ENCODE peak calls at places on chromosomes 3 and 15, in four cellular contexts. One of them, this sample, is unnamed.

GRCh38 chr15:24955549-24955929 is 752 bp downstream of the SNRPN start:
- DNase-seq in stimulated activated CD8-positive, alpha-beta memory T cell treated with anti-CD3 and anti-CD28 coated beads, Interleukin-4, amount 100 ng/mL, for 24 hours: no peak
- DNase-seq in posterior cingulate gyrus: no peak
- DNase-seq in dermis microvascular lymphatic vessel endothelial cell: no peak
- DNase-seq in this sample: no peak

GRCh38 chr15:74193305-74193718 is 9.3 kb downstream of the STRA6 start:
- DNase-seq in dermis microvascular lymphatic vessel endothelial cell: no peak
- DNase-seq in stimulated activated CD8-positive, alpha-beta memory T cell treated with anti-CD3 and anti-CD28 coated beads, Interleukin-4, amount 100 ng/mL, for 24 hours: no peak
- DNase-seq in posterior cingulate gyrus: no peak
- DNase-seq in this sample: no peak

GRCh38 chr3:31013843-31014242 is 119.4 kb upstream of the GADL1 start:
- DNase-seq in posterior cingulate gyrus: no peak
- DNase-seq in dermis microvascular lymphatic vessel endothelial cell: no peak
- DNase-seq in stimulated activated CD8-positive, alpha-beta memory T cell treated with anti-CD3 and anti-CD28 coated beads, Interleukin-4, amount 100 ng/mL, for 24 hours: no peak
- DNase-seq in this sample: no peak

GRCh38 chr3:117903226-117903625 is 1131.4 kb downstream of the IGSF11 start:
- DNase-seq in dermis microvascular lymphatic vessel endothelial cell: no peak
- DNase-seq in posterior cingulate gyrus: no peak
- DNase-seq in stimulated activated CD8-positive, alpha-beta memory T cell treated with anti-CD3 and anti-CD28 coated beads, Interleukin-4, amount 100 ng/mL, for 24 hours: no peak
- DNase-seq in this sample: no peak

GRCh38 chr3:194577985-194578905 is 55.0 kb downstream of the TMEM44 start:
- DNase-seq in stimulated activated CD8-positive, alpha-beta memory T cell treated with anti-CD3 and anti-CD28 coated beads, Interleukin-4, amount 100 ng/mL, for 24 hours: peak
- DNase-seq in dermis microvascular lymphatic vessel endothelial cell: peak
- DNase-seq in posterior cingulate gyrus: no peak
- DNase-seq in this sample: no peak

GRCh38 chr3:175980731-175981130 is 1121.6 kb downstream of the NAALADL2 start:
- DNase-seq in dermis microvascular lymphatic vessel endothelial cell: no peak
- DNase-seq in posterior cingulate gyrus: no peak
- DNase-seq in stimulated activated CD8-positive, alpha-beta memory T cell treated with anti-CD3 and anti-CD28 coated beads, Interleukin-4, amount 100 ng/mL, for 24 hours: no peak
- DNase-seq in this sample: no peak

GRCh38 chr15:75024102-75024636 is 779 bp downstream of the PPCDC start:
- DNase-seq in stimulated activated CD8-positive, alpha-beta memory T cell treated with anti-CD3 and anti-CD28 coated beads, Interleukin-4, amount 100 ng/mL, for 24 hours: no peak
- DNase-seq in dermis microvascular lymphatic vessel endothelial cell: no peak
- DNase-seq in posterior cingulate gyrus: no peak
- DNase-seq in this sample: no peak

GRCh38 chr3:2090512-2090911 is 8.2 kb upstream of the CNTN4 start:
- DNase-seq in stimulated activated CD8-positive, alpha-beta memory T cell treated with anti-CD3 and anti-CD28 coated beads, Interleukin-4, amount 100 ng/mL, for 24 hours: no peak
- DNase-seq in dermis microvascular lymphatic vessel endothelial cell: no peak
- DNase-seq in posterior cingulate gyrus: no peak
- DNase-seq in this sample: no peak

GRCh38 chr15:64687167-64688085 is 88.0 kb downstream of the RBPMS2 start:
- DNase-seq in posterior cingulate gyrus: no peak
- DNase-seq in dermis microvascular lymphatic vessel endothelial cell: no peak
- DNase-seq in stimulated activated CD8-positive, alpha-beta memory T cell treated with anti-CD3 and anti-CD28 coated beads, Interleukin-4, amount 100 ng/mL, for 24 hours: no peak
- DNase-seq in this sample: no peak

GRCh38 chr3:71754610-71755253 is 1.1 kb downstream of the GPR27 start:
- DNase-seq in dermis microvascular lymphatic vessel endothelial cell: no peak
- DNase-seq in posterior cingulate gyrus: no peak
- DNase-seq in stimulated activated CD8-positive, alpha-beta memory T cell treated with anti-CD3 and anti-CD28 coated beads, Interleukin-4, amount 100 ng/mL, for 24 hours: no peak
- DNase-seq in this sample: no peak

GRCh38 chr15:77091072-77091471 is 20.2 kb upstream of the TSPAN3 start:
- DNase-seq in dermis microvascular lymphatic vessel endothelial cell: no peak
- DNase-seq in stimulated activated CD8-positive, alpha-beta memory T cell treated with anti-CD3 and anti-CD28 coated beads, Interleukin-4, amount 100 ng/mL, for 24 hours: no peak
- DNase-seq in posterior cingulate gyrus: no peak
- DNase-seq in this sample: no peak

GRCh38 chr15:84883916-84884781 is at the start of gene SLC28A1:
- DNase-seq in posterior cingulate gyrus: no peak
- DNase-seq in dermis microvascular lymphatic vessel endothelial cell: no peak
- DNase-seq in stimulated activated CD8-positive, alpha-beta memory T cell treated with anti-CD3 and anti-CD28 coated beads, Interleukin-4, amount 100 ng/mL, for 24 hours: no peak
- DNase-seq in this sample: no peak

GRCh38 chr3:3699407-3699806 is 99.8 kb upstream of the LRRN1 start:
- DNase-seq in posterior cingulate gyrus: no peak
- DNase-seq in dermis microvascular lymphatic vessel endothelial cell: no peak
- DNase-seq in stimulated activated CD8-positive, alpha-beta memory T cell treated with anti-CD3 and anti-CD28 coated beads, Interleukin-4, amount 100 ng/mL, for 24 hours: no peak
- DNase-seq in this sample: no peak

GRCh38 chr3:70011582-70011981 is 12.0 kb downstream of the SAMMSON start:
- DNase-seq in posterior cingulate gyrus: no peak
- DNase-seq in dermis microvascular lymphatic vessel endothelial cell: no peak
- DNase-seq in stimulated activated CD8-positive, alpha-beta memory T cell treated with anti-CD3 and anti-CD28 coated beads, Interleukin-4, amount 100 ng/mL, for 24 hours: no peak
- DNase-seq in this sample: no peak